ENCODE peak calls at places on chromosomes 1 and 21, in four cellular contexts. B is cerebellum; M is stimulated activated CD8-positive, alpha-beta memory T cell treated with anti-CD3 and anti-CD28 coated beads, Interleukin-15, amount 100 ng/mL, for 4 hours; R is small intestine. L is an unnamed sample.

GRCh38 chr1:246518456-246519205 is 11.6 kb upstream of the SMYD3 start:
- DNase-seq in R (no peak), M (no peak), B (no peak), L (no peak)

GRCh38 chr21:25412090-25412489 is 195.2 kb downstream of the MRPL39 start:
- DNase-seq in B (no peak), R (no peak), M (no peak), L (no peak)

GRCh38 chr1:31570228-31570627 is 6.1 kb upstream of the TINAGL1 start:
- DNase-seq in B (no peak), M (no peak), R (no peak), L (no peak)

GRCh38 chr1:228265167-228265566 is 57.3 kb downstream of the OBSCN start:
- DNase-seq in M (no peak), B (peak), R (no peak), L (no peak)

GRCh38 chr1:48498096-48498791 is 26.2 kb upstream of the SPATA6 start:
- DNase-seq in M (peak), B (peak), R (peak), L (peak)

GRCh38 chr1:207867136-207868081 is 43.5 kb downstream of the CD34 start:
- DNase-seq in B (peak), M (no peak), R (no peak), L (no peak)

GRCh38 chr1:13871916-13872315 is 171.9 kb downstream of the PRDM2 start:
- DNase-seq in B (no peak), M (no peak), R (no peak), L (no peak)

GRCh38 chr1:20165522-20165951 is 20.4 kb upstream of the UBXN10 start:
- DNase-seq in R (no peak), B (no peak), M (no peak), L (no peak)

GRCh38 chr1:154791292-154792278 is 78.5 kb downstream of the KCNN3 start:
- DNase-seq in R (peak), M (peak), B (no peak), L (no peak)

GRCh38 chr21:45270306-45270821 is 17.3 kb downstream of the POFUT2 start:
- DNase-seq in R (no peak), M (no peak), B (no peak), L (no peak)

GRCh38 chr1:66890621-66891020 is 34.0 kb downstream of the DNAI4 start:
- DNase-seq in M (no peak), R (no peak), B (no peak), L (no peak)

GRCh38 chr1:224783006-224783651 is 146.3 kb upstream of the DNAH14 start:
- DNase-seq in B (no peak), M (no peak), R (no peak), L (no peak)

GRCh38 chr1:1487701-1488100 is 16.1 kb downstream of the ATAD3B start:
- DNase-seq in M (no peak), B (no peak), R (no peak), L (no peak)

GRCh38 chr1:178540646-178541045 is 27.7 kb downstream of the TEX35 start:
- DNase-seq in B (no peak), R (peak), M (no peak), L (peak)

GRCh38 chr1:245538671-245539070 is 383.9 kb downstream of the KIF26B start:
- DNase-seq in R (no peak), M (no peak), B (no peak), L (no peak)

GRCh38 chr1:8176279-8176678 is 141.6 kb upstream of the SLC45A1 start:
- DNase-seq in R (no peak), M (no peak), B (no peak), L (no peak)

GRCh38 chr1:197481101-197481500 is 213.0 kb downstream of the CRB1 start:
- DNase-seq in M (peak), B (no peak), R (no peak), L (no peak)

GRCh38 chr1:57722285-57722978 is 298.6 kb upstream of the DAB1 start:
- DNase-seq in M (no peak), B (no peak), R (no peak), L (no peak)

GRCh38 chr1:36224537-36225297 is 474 bp downstream of the THRAP3 start:
- DNase-seq in R (peak), B (no peak), M (no peak), L (peak)

GRCh38 chr1:117574206-117574835 is 31.5 kb upstream of the TENT5C start:
- DNase-seq in R (no peak), M (no peak), B (no peak), L (no peak)

GRCh38 chr1:79859212-79859948 is 852.9 kb upstream of the ADGRL4 start:
- DNase-seq in R (peak), M (no peak), B (no peak), L (no peak)

GRCh38 chr1:110872745-110873435 is at the start of gene CD53:
- DNase-seq in R (peak), M (peak), B (no peak), L (no peak)

GRCh38 chr1:16975838-16976237 is 4.6 kb downstream of the MFAP2 start:
- DNase-seq in B (no peak), M (no peak), R (no peak), L (no peak)

GRCh38 chr21:20779321-20779720 is 218.9 kb upstream of the NCAM2 start:
- DNase-seq in B (no peak), M (no peak), R (no peak), L (no peak)

GRCh38 chr1:68128157-68128556 is 77.7 kb upstream of the DIRAS3 start:
- DNase-seq in M (no peak), B (no peak), R (no peak), L (no peak)

GRCh38 chr1:224736619-224737352 is 120.7 kb downstream of the CNIH3 start:
- DNase-seq in M (no peak), B (no peak), R (no peak), L (no peak)